ENCODE peak calls at places on chromosomes 13 and 19, in five cellular contexts. One of them, this sample, is unnamed.
A peak's percentile ranks its signal among the peaks of the same experiment; 100 is the strongest.

GRCh38 chr13:27182844-27183497 is 11.4 kb upstream of the USP12 start:
- DNase-seq in transverse colon: no peak
- DNase-seq in breast epithelium: peak; percentile 57
- DNase-seq in HCT116: peak; percentile 78
- DNase-seq in ovary: no peak
- DNase-seq in this sample: peak; percentile 32

GRCh38 chr19:51137812-51138425 is 4.2 kb upstream of the SIGLEC7 start:
- DNase-seq in transverse colon: no peak
- DNase-seq in HCT116: no peak
- DNase-seq in breast epithelium: no peak
- DNase-seq in ovary: no peak
- DNase-seq in this sample: no peak

GRCh38 chr13:51015973-51016372 is 95.1 kb downstream of the C13orf42 start:
- DNase-seq in transverse colon: no peak
- DNase-seq in ovary: no peak
- DNase-seq in breast epithelium: no peak
- DNase-seq in HCT116: no peak
- DNase-seq in this sample: no peak

GRCh38 chr19:18494267-18494607 is 27.6 kb downstream of the ELL start:
- DNase-seq in ovary: peak; percentile 55
- DNase-seq in HCT116: no peak
- DNase-seq in transverse colon: no peak
- DNase-seq in breast epithelium: no peak
- DNase-seq in this sample: no peak

GRCh38 chr19:28500319-28500718 is 712.6 kb downstream of the UQCRFS1 start:
- DNase-seq in ovary: no peak
- DNase-seq in transverse colon: no peak
- DNase-seq in HCT116: no peak
- DNase-seq in breast epithelium: no peak
- DNase-seq in this sample: no peak

GRCh38 chr19:48674216-48674809 is 1.5 kb upstream of the NTN5 start:
- DNase-seq in HCT116: no peak
- DNase-seq in ovary: no peak
- DNase-seq in transverse colon: no peak
- DNase-seq in breast epithelium: no peak
- DNase-seq in this sample: no peak

GRCh38 chr13:112326821-112327370 is 49.3 kb upstream of the SPACA7 start:
- DNase-seq in transverse colon: no peak
- DNase-seq in breast epithelium: no peak
- DNase-seq in ovary: no peak
- DNase-seq in HCT116: no peak
- DNase-seq in this sample: no peak

GRCh38 chr13:66313408-66313807 is 916.7 kb downstream of the PCDH9 start:
- DNase-seq in breast epithelium: no peak
- DNase-seq in ovary: no peak
- DNase-seq in HCT116: no peak
- DNase-seq in transverse colon: no peak
- DNase-seq in this sample: no peak

GRCh38 chr13:83890358-83890757 is 8.1 kb upstream of the SLITRK1 start:
- DNase-seq in HCT116: no peak
- DNase-seq in breast epithelium: no peak
- DNase-seq in transverse colon: no peak
- DNase-seq in ovary: no peak
- DNase-seq in this sample: no peak

GRCh38 chr19:36209372-36209771 is 5.1 kb downstream of the ZNF565 start:
- DNase-seq in HCT116: no peak
- DNase-seq in ovary: no peak
- DNase-seq in breast epithelium: no peak
- DNase-seq in transverse colon: no peak
- DNase-seq in this sample: no peak

GRCh38 chr13:66492479-66492878 is 737.7 kb downstream of the PCDH9 start:
- DNase-seq in HCT116: peak; percentile 10
- DNase-seq in ovary: no peak
- DNase-seq in breast epithelium: no peak
- DNase-seq in transverse colon: no peak
- DNase-seq in this sample: peak; percentile 1

GRCh38 chr13:76350399-76350798 is 535.8 kb downstream of the KCTD12 start:
- DNase-seq in HCT116: no peak
- DNase-seq in ovary: no peak
- DNase-seq in transverse colon: no peak
- DNase-seq in breast epithelium: no peak
- DNase-seq in this sample: no peak

GRCh38 chr19:49297403-49297802 is 27.6 kb downstream of the SLC6A16 start:
- DNase-seq in transverse colon: no peak
- DNase-seq in ovary: no peak
- DNase-seq in HCT116: no peak
- DNase-seq in breast epithelium: no peak
- DNase-seq in this sample: no peak

DNA sequence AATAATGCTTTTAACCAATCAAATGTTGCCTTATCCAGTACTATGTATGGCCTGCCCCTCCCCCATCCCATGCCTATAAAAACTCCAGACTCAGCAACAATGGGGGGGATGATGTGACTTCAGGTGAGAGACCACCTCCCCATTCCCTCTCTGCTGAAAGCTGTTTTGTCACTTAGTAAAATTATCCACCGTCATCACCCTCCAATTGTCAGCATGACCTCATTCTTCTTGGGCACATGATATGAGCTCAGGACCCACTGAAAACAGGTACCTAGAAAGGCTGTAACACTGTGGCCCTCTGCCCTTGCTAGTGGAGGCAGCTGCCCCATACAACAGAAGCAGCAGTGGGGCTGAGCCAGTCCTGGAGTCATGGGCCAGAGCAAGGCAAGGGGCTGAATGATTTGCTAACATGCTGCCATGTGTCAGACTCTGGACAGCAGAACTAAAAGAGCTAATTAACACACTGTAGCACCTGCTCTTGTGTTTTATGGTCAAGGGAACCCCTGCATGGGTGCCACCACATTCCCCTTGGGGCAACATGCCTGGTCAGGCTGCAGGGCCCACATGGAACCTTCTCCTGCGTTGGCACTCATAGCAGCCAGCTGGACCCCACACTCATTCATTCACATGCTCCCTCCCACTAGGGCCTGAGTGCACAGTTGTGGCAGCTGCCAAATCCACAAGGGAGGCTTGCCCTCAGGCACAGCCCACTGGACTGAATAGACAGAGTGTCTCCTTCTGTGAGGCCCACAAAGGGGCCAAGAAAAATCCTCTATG is 722.2 kb upstream of the PCDH20 start:
- DNase-seq in transverse colon: no peak
- DNase-seq in ovary: no peak
- DNase-seq in breast epithelium: no peak
- DNase-seq in HCT116: no peak
- DNase-seq in this sample: no peak
- TF ChIP-seq POLR2A in transverse colon: no peak
- TF ChIP-seq POLR2A in ovary: no peak
- TF ChIP-seq POLR2A in breast epithelium: no peak
- TF ChIP-seq POLR2A in HCT116: no peak
- TF ChIP-seq POLR2A in this sample: no peak

GRCh38 chr19:19737559-19738332 is 4.8 kb upstream of the ZNF14 start:
- DNase-seq in HCT116: no peak
- DNase-seq in transverse colon: no peak
- DNase-seq in ovary: no peak
- DNase-seq in breast epithelium: no peak
- DNase-seq in this sample: no peak

GRCh38 chr19:19738564-19738963 is 5.7 kb upstream of the ZNF14 start:
- DNase-seq in ovary: no peak
- DNase-seq in transverse colon: no peak
- DNase-seq in breast epithelium: no peak
- DNase-seq in HCT116: no peak
- DNase-seq in this sample: no peak

DNA sequence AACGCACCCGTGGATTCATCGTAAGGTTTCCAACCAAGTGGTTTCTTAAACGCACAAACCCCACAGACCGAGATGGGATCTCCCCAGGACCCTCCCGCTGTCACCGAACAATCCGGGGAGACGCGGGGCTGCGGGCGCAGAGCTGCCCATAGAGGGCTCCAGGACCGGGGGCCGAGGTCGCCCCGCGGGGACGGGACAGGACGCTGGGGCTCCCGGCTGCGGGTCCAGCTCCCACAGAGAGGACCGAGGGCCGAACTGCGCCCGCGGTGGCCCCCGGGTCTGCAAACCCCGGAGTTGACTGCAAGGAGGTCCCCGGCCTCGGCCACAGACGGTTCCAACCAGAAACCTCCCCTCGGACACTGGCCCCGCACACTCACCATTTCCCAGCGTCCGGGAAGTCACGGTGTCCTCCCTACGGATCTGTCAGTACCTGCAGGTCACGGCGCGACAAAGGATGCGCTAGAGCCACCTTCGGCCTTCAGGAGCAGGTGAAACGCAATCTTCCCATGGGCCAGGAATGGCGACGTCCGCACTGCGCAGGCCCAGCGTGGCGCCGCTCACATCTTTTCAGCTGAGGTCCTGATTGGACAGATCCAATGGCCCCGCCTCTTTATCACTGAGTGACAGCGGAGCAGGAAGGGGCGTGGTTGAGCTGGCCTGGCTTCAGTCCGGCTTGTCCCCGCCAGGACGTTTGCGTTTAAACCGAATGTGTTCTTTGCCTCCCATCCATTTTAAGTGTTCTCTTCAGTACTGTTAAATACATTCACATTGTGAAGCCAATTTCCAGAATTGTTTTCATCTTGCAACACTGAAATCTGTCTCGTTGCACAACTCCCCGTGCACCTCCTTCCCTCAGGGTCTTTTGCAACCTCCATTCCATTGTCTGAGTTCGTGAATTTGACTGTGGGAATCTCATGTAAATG is at the start of gene ZNF14:
- DNase-seq in ovary: peak; percentile 92
- DNase-seq in breast epithelium: peak; percentile 95
- DNase-seq in HCT116: peak; percentile 91
- DNase-seq in transverse colon: peak; percentile 95
- DNase-seq in this sample: peak; percentile 90
- TF ChIP-seq POLR2A in ovary: peak; percentile 88
- TF ChIP-seq POLR2A in breast epithelium: peak; percentile 84
- TF ChIP-seq POLR2A in HCT116: peak; percentile 94
- TF ChIP-seq POLR2A in transverse colon: peak; percentile 70
- TF ChIP-seq POLR2A in this sample: peak; percentile 54

GRCh38 chr19:29844891-29845575 is 33.2 kb downstream of the CCNE1 start:
- DNase-seq in ovary: peak; percentile 93
- DNase-seq in transverse colon: peak; percentile 97
- DNase-seq in HCT116: peak; percentile 83
- DNase-seq in breast epithelium: peak; percentile 92
- DNase-seq in this sample: peak; percentile 94
- TF ChIP-seq POLR2A in ovary: no peak
- TF ChIP-seq POLR2A in transverse colon: peak; percentile 73
- TF ChIP-seq POLR2A in HCT116: peak; percentile 4
- TF ChIP-seq POLR2A in breast epithelium: no peak
- TF ChIP-seq POLR2A in this sample: no peak

DNA sequence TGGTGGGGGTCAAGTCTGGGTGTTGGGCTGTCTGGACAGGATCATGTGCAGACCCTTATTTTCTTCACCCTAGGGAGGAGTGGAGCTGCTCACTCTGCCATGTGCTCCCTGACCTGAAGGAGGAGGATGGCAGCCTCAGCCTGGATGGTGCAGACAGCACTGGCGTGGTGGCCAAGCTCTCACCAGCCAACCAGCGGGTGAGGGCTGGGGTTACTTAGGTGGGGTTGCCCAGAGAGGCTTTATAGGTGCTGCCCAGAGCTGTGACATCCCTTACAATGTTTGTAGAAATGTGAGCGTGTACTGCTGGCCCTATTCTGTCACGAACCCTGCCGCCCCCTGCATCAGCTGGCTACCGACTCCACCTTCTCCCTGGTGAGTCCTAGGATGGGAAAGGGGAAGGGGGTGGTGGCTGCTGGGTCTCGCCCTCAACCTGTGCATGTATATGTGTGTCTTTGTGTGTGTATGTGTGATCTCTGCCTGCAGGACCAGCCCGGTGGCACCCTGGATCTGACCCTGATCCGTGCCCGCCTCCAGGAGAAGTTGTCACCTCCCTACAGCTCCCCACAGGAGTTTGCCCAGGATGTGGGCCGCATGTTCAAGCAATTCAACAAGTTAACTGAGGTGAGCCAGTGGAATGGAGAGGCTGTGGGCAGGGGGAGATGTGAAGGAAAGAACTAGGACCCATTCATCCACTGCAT is 5.1 kb downstream of the CHMP2A start:
- DNase-seq in transverse colon: no peak
- DNase-seq in ovary: no peak
- DNase-seq in HCT116: no peak
- DNase-seq in breast epithelium: no peak
- DNase-seq in this sample: no peak
- TF ChIP-seq POLR2A in transverse colon: no peak
- TF ChIP-seq POLR2A in ovary: no peak
- TF ChIP-seq POLR2A in HCT116: no peak
- TF ChIP-seq POLR2A in breast epithelium: no peak
- TF ChIP-seq POLR2A in this sample: no peak

This sample was measured in erythroblast.